ENCODE peak calls at places on chromosomes 13 and 19, in ten cellular contexts. One of them, this sample, is unnamed. For H3K27me3, H3K4me1 and H3K36me3, the result is how much of the 10 kb centered on the place peaks cover.

GRCh38 chr19:8145969-8146368 is 3.4 kb downstream of the FBN3 start:
- DNase-seq in mammary epithelial cell: no peak
- DNase-seq in IMR-90: no peak
- DNase-seq in neural progenitor cell: peak
- DNase-seq in fibroblast of lung: no peak
- DNase-seq in Panc1: no peak
- DNase-seq in CD8-positive, alpha-beta memory T cell: no peak
- DNase-seq in GM23248: no peak
- DNase-seq in endodermal cell: peak
- DNase-seq in CD8-positive, alpha-beta T cell: no peak
- DNase-seq in this sample: peak

GRCh38 chr13:71672527-71672926 is 194.5 kb downstream of the DACH1 start:
- DNase-seq in mammary epithelial cell: no peak
- DNase-seq in IMR-90: peak
- DNase-seq in neural progenitor cell: no peak
- DNase-seq in fibroblast of lung: peak
- DNase-seq in Panc1: no peak
- DNase-seq in CD8-positive, alpha-beta memory T cell: no peak
- DNase-seq in GM23248: no peak
- DNase-seq in endodermal cell: no peak
- DNase-seq in CD8-positive, alpha-beta T cell: no peak
- DNase-seq in this sample: no peak

GRCh38 chr13:110563463-110563774 is 1.9 kb upstream of the RAB20 start:
- DNase-seq in mammary epithelial cell: no peak
- DNase-seq in IMR-90: no peak
- DNase-seq in neural progenitor cell: no peak
- DNase-seq in fibroblast of lung: no peak
- DNase-seq in Panc1: no peak
- DNase-seq in CD8-positive, alpha-beta memory T cell: no peak
- DNase-seq in GM23248: no peak
- DNase-seq in endodermal cell: peak
- DNase-seq in CD8-positive, alpha-beta T cell: no peak
- DNase-seq in this sample: no peak

GRCh38 chr13:47672245-47672975 is 328.7 kb downstream of the SUCLA2 start:
- DNase-seq in mammary epithelial cell: no peak
- DNase-seq in IMR-90: no peak
- DNase-seq in neural progenitor cell: no peak
- DNase-seq in fibroblast of lung: peak
- DNase-seq in Panc1: no peak
- DNase-seq in CD8-positive, alpha-beta memory T cell: no peak
- DNase-seq in GM23248: peak
- DNase-seq in endodermal cell: no peak
- DNase-seq in CD8-positive, alpha-beta T cell: no peak
- DNase-seq in this sample: no peak

GRCh38 chr13:62524498-62524897 is 1108.8 kb upstream of the PCDH20 start:
- DNase-seq in mammary epithelial cell: no peak
- DNase-seq in IMR-90: no peak
- DNase-seq in neural progenitor cell: peak
- DNase-seq in fibroblast of lung: no peak
- DNase-seq in Panc1: no peak
- DNase-seq in CD8-positive, alpha-beta memory T cell: no peak
- DNase-seq in GM23248: no peak
- DNase-seq in endodermal cell: no peak
- DNase-seq in CD8-positive, alpha-beta T cell: no peak
- DNase-seq in this sample: no peak

GRCh38 chr13:94656766-94657165 is 55.1 kb downstream of the GPR180 start:
- DNase-seq in mammary epithelial cell: peak
- DNase-seq in IMR-90: peak
- DNase-seq in neural progenitor cell: no peak
- DNase-seq in fibroblast of lung: peak
- DNase-seq in Panc1: no peak
- DNase-seq in CD8-positive, alpha-beta memory T cell: no peak
- DNase-seq in GM23248: peak
- DNase-seq in endodermal cell: no peak
- DNase-seq in CD8-positive, alpha-beta T cell: no peak
- DNase-seq in this sample: no peak

GRCh38 chr13:97302611-97303010 is 80.5 kb downstream of the MBNL2 start:
- DNase-seq in mammary epithelial cell: no peak
- DNase-seq in IMR-90: no peak
- DNase-seq in neural progenitor cell: no peak
- DNase-seq in fibroblast of lung: no peak
- DNase-seq in Panc1: no peak
- DNase-seq in CD8-positive, alpha-beta memory T cell: no peak
- DNase-seq in GM23248: no peak
- DNase-seq in endodermal cell: no peak
- DNase-seq in CD8-positive, alpha-beta T cell: no peak
- DNase-seq in this sample: no peak

GRCh38 chr13:79972066-79972569 is 368.8 kb downstream of the SPRY2 start:
- DNase-seq in mammary epithelial cell: no peak
- DNase-seq in IMR-90: no peak
- DNase-seq in neural progenitor cell: no peak
- DNase-seq in fibroblast of lung: no peak
- DNase-seq in Panc1: no peak
- DNase-seq in CD8-positive, alpha-beta memory T cell: no peak
- DNase-seq in GM23248: no peak
- DNase-seq in endodermal cell: no peak
- DNase-seq in CD8-positive, alpha-beta T cell: no peak
- DNase-seq in this sample: no peak

GRCh38 chr19:57559008-57559403 is 657 bp downstream of the ZNF550 start:
- DNase-seq in mammary epithelial cell: peak
- DNase-seq in IMR-90: no peak
- DNase-seq in neural progenitor cell: peak
- DNase-seq in fibroblast of lung: no peak
- DNase-seq in Panc1: no peak
- DNase-seq in CD8-positive, alpha-beta memory T cell: no peak
- DNase-seq in GM23248: peak
- DNase-seq in endodermal cell: peak
- DNase-seq in CD8-positive, alpha-beta T cell: no peak
- DNase-seq in this sample: peak

GRCh38 chr19:33125929-33126388 is 6.0 kb upstream of the WDR88 start:
- DNase-seq in mammary epithelial cell: peak
- DNase-seq in IMR-90: peak
- DNase-seq in neural progenitor cell: peak
- DNase-seq in fibroblast of lung: peak
- DNase-seq in Panc1: peak
- DNase-seq in CD8-positive, alpha-beta memory T cell: peak
- DNase-seq in GM23248: peak
- DNase-seq in endodermal cell: peak
- DNase-seq in CD8-positive, alpha-beta T cell: peak
- DNase-seq in this sample: peak

GRCh38 chr19:41310031-41310831 is at the start of gene CCDC97:
- DNase-seq in mammary epithelial cell: peak
- DNase-seq in IMR-90: peak
- DNase-seq in neural progenitor cell: peak
- DNase-seq in fibroblast of lung: peak
- DNase-seq in Panc1: no peak
- DNase-seq in CD8-positive, alpha-beta memory T cell: peak
- DNase-seq in GM23248: peak
- DNase-seq in endodermal cell: peak
- DNase-seq in CD8-positive, alpha-beta T cell: peak
- DNase-seq in this sample: peak

GRCh38 chr19:16296713-16297112 is 27.9 kb upstream of the KLF2 start:
- DNase-seq in mammary epithelial cell: no peak
- DNase-seq in IMR-90: no peak
- DNase-seq in neural progenitor cell: no peak
- DNase-seq in fibroblast of lung: no peak
- DNase-seq in Panc1: no peak
- DNase-seq in CD8-positive, alpha-beta memory T cell: no peak
- DNase-seq in GM23248: no peak
- DNase-seq in endodermal cell: no peak
- DNase-seq in CD8-positive, alpha-beta T cell: no peak
- DNase-seq in this sample: no peak

GRCh38 chr13:38755792-38756191 is 68.9 kb downstream of the FREM2 start:
- DNase-seq in mammary epithelial cell: no peak
- DNase-seq in IMR-90: no peak
- DNase-seq in neural progenitor cell: no peak
- DNase-seq in fibroblast of lung: no peak
- DNase-seq in Panc1: no peak
- DNase-seq in CD8-positive, alpha-beta memory T cell: no peak
- DNase-seq in GM23248: no peak
- DNase-seq in endodermal cell: no peak
- DNase-seq in CD8-positive, alpha-beta T cell: no peak
- DNase-seq in this sample: no peak

GRCh38 chr19:45403781-45404556 is 900 bp downstream of the PPP1R13L start:
- DNase-seq in mammary epithelial cell: peak
- DNase-seq in IMR-90: no peak
- DNase-seq in neural progenitor cell: peak
- DNase-seq in fibroblast of lung: no peak
- DNase-seq in Panc1: no peak
- DNase-seq in CD8-positive, alpha-beta memory T cell: peak
- DNase-seq in GM23248: peak
- DNase-seq in endodermal cell: peak
- DNase-seq in CD8-positive, alpha-beta T cell: peak
- DNase-seq in this sample: no peak

GRCh38 chr19:18790566-18791314 is at the start of gene COMP:
- DNase-seq in mammary epithelial cell: no peak
- DNase-seq in IMR-90: no peak
- DNase-seq in neural progenitor cell: peak
- DNase-seq in fibroblast of lung: no peak
- DNase-seq in Panc1: no peak
- DNase-seq in CD8-positive, alpha-beta memory T cell: no peak
- DNase-seq in GM23248: peak
- DNase-seq in endodermal cell: peak
- DNase-seq in CD8-positive, alpha-beta T cell: no peak
- DNase-seq in this sample: no peak
- H3K27me3 ChIP-seq in mammary epithelial cell: under half
- H3K27me3 ChIP-seq in IMR-90: half or more
- H3K27me3 ChIP-seq in neural progenitor cell: half or more
- H3K27me3 ChIP-seq in fibroblast of lung: half or more
- H3K27me3 ChIP-seq in Panc1: under half
- H3K27me3 ChIP-seq in CD8-positive, alpha-beta memory T cell: under half
- H3K27me3 ChIP-seq in GM23248: under half
- H3K27me3 ChIP-seq in endodermal cell: half or more
- H3K27me3 ChIP-seq in CD8-positive, alpha-beta T cell: under half
- H3K27me3 ChIP-seq in this sample: under half

DNA sequence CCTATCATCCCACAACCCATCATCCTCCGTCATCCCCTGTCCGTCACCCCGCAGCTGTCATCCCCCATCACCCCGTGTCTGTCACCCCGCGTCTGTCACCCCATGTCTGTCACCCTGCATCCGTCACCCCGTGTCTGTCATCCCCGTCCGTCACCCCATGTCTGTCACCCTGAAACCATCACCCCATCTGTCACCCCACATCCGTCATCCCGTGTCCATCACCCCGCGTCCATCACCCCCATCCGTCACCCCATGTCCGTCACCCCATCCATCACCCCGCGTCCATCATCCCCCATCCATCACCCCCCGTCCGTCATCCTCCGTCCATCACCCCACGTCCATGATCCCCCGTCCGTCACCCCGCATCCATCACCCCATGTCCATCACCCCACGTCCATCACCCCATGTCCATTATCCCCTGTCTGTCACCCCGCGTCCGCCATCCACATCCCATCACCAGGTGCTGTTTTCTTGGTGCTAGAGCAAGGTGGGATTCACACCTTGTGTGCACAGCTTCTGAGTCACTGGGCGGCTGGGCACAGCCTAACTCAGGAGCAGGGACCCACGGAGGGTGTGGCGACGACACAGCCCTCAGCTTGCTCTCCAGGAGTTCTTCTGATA is 24.2 kb downstream of the RASA3 start:
- DNase-seq in mammary epithelial cell: no peak
- DNase-seq in IMR-90: no peak
- DNase-seq in neural progenitor cell: no peak
- DNase-seq in fibroblast of lung: no peak
- DNase-seq in Panc1: no peak
- DNase-seq in CD8-positive, alpha-beta memory T cell: no peak
- DNase-seq in GM23248: no peak
- DNase-seq in endodermal cell: peak
- DNase-seq in CD8-positive, alpha-beta T cell: no peak
- DNase-seq in this sample: peak
- H3K4me1 ChIP-seq in mammary epithelial cell: under half
- H3K4me1 ChIP-seq in IMR-90: half or more
- H3K4me1 ChIP-seq in neural progenitor cell: under half
- H3K4me1 ChIP-seq in fibroblast of lung: half or more
- H3K4me1 ChIP-seq in Panc1: half or more
- H3K4me1 ChIP-seq in CD8-positive, alpha-beta memory T cell: half or more
- H3K4me1 ChIP-seq in GM23248: under half
- H3K4me1 ChIP-seq in endodermal cell: under half
- H3K4me1 ChIP-seq in CD8-positive, alpha-beta T cell: half or more
- H3K4me1 ChIP-seq in this sample: under half

DNA sequence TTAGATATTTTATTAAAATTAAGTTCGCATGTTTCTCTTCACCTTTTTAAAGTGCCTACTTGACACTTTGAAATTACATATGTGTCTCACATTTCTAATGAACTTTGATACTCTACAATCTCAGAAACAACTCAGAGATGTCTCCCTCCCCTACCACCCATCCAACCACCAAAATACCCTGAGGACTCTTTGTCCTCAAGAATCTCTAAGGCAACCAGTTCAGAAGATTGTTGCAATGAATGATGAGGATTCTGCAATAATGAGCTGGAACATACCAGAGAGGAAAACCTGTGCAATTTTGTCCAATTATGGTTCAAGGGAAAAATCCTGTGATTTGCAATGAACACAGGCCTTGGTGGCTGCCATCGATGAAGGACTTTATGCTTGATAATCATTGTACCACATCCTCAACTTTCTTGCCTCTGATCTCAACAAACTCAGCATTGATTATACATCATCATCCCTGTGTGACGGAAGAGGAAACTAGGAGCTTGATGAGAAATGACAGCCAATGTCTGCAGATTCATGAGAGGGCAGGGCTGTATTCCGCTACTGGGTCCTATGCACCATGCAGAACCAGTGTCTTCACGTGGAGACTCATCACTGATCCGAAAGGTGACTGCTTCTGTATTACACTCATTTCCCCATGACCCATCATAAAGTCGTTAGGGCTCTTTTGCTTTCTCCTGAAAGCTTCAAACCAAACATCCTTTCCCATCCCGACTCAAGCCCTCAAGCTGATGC is 1.1 kb downstream of the FPR1 start:
- DNase-seq in mammary epithelial cell: peak
- DNase-seq in IMR-90: no peak
- DNase-seq in neural progenitor cell: no peak
- DNase-seq in fibroblast of lung: no peak
- DNase-seq in Panc1: no peak
- DNase-seq in CD8-positive, alpha-beta memory T cell: no peak
- DNase-seq in GM23248: peak
- DNase-seq in endodermal cell: no peak
- DNase-seq in CD8-positive, alpha-beta T cell: no peak
- DNase-seq in this sample: no peak
- H3K36me3 ChIP-seq in mammary epithelial cell: under half
- H3K36me3 ChIP-seq in IMR-90: under half
- H3K36me3 ChIP-seq in neural progenitor cell: under half
- H3K36me3 ChIP-seq in fibroblast of lung: under half
- H3K36me3 ChIP-seq in Panc1: under half
- H3K36me3 ChIP-seq in CD8-positive, alpha-beta memory T cell: under half
- H3K36me3 ChIP-seq in GM23248: under half
- H3K36me3 ChIP-seq in endodermal cell: under half
- H3K36me3 ChIP-seq in CD8-positive, alpha-beta T cell: under half
- H3K36me3 ChIP-seq in this sample: under half

DNA sequence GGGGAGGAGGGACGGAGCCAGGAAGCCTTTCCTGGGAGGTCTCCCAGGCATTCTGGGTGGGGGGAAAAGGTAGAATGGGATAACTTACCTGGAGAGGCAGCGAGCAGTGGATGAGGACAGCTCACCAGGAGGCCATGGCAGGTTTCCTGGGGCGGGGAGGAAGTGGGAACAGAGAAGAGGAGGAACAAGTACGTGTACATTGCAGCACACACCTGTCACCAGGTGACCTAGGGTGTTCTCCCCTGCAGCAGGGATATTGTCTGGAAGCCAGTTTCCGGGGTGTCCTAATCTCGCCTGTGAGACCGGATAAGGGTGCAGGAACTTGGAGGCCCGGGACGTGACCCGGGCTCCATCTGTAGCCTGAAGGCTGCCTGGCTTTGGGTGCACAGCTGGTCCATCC is at the start of gene FUT3:
- DNase-seq in mammary epithelial cell: no peak
- DNase-seq in IMR-90: no peak
- DNase-seq in neural progenitor cell: no peak
- DNase-seq in fibroblast of lung: no peak
- DNase-seq in Panc1: no peak
- DNase-seq in CD8-positive, alpha-beta memory T cell: no peak
- DNase-seq in GM23248: no peak
- DNase-seq in endodermal cell: no peak
- DNase-seq in CD8-positive, alpha-beta T cell: no peak
- DNase-seq in this sample: no peak
- H3K27me3 ChIP-seq in mammary epithelial cell: under half
- H3K27me3 ChIP-seq in IMR-90: under half
- H3K27me3 ChIP-seq in neural progenitor cell: under half
- H3K27me3 ChIP-seq in fibroblast of lung: under half
- H3K27me3 ChIP-seq in Panc1: under half
- H3K27me3 ChIP-seq in CD8-positive, alpha-beta memory T cell: under half
- H3K27me3 ChIP-seq in GM23248: under half
- H3K27me3 ChIP-seq in endodermal cell: under half
- H3K27me3 ChIP-seq in CD8-positive, alpha-beta T cell: under half
- H3K27me3 ChIP-seq in this sample: under half